ENCODE peak calls at places on chromosomes 1 and 21, in nine cellular contexts. K, R, I, B, E, Q, D, N and M are unnamed samples. For H3K4me1, the result is how much of the 10 kb centered on the place peaks cover.

GRCh38 chr21:38912789-38913119 is 107.0 kb downstream of the ETS2 start:
- DNase-seq in K (no peak), R (no peak), I (no peak), B (no peak), E (no peak), Q (no peak), D (no peak), N (no peak), M (no peak)

GRCh38 chr1:14142397-14143095 is 442.6 kb downstream of the PRDM2 start:
- DNase-seq in K (no peak), R (no peak), I (peak), B (peak), E (no peak), Q (no peak), D (no peak), N (peak), M (no peak)

GRCh38 chr21:43832158-43832550 is 32.9 kb upstream of the AGPAT3 start:
- DNase-seq in K (no peak), R (no peak), I (no peak), B (no peak), E (no peak), Q (no peak), D (no peak), N (no peak), M (no peak)

GRCh38 chr1:205965039-205965630 is 21.9 kb upstream of the SLC26A9 start:
- DNase-seq in K (no peak), R (no peak), I (no peak), B (no peak), E (no peak), Q (no peak), D (no peak), N (no peak), M (no peak)

GRCh38 chr1:8283058-8283884 is 34.6 kb upstream of the SLC45A1 start:
- DNase-seq in K (peak), R (no peak), I (peak), B (no peak), E (no peak), Q (no peak), D (no peak), N (no peak), M (peak)

GRCh38 chr1:1093610-1093943 is 19.5 kb upstream of the RNF223 start:
- DNase-seq in K (no peak), R (no peak), I (no peak), B (no peak), E (no peak), Q (no peak), D (no peak), N (peak), M (no peak)

GRCh38 chr1:226223157-226223785 is at the start of gene MIXL1:
- DNase-seq in K (no peak), R (peak), I (no peak), B (peak), E (no peak), Q (no peak), D (no peak), N (no peak), M (no peak)

GRCh38 chr1:206960676-206961386 is 9.4 kb downstream of the FCAMR start:
- DNase-seq in K (no peak), R (no peak), I (no peak), B (no peak), E (no peak), Q (no peak), D (no peak), N (no peak), M (no peak)

GRCh38 chr1:89881415-89882058 is 60.7 kb downstream of the LRRC8D start:
- DNase-seq in K (no peak), R (no peak), I (no peak), B (no peak), E (no peak), Q (no peak), D (no peak), N (no peak), M (no peak)

GRCh38 chr1:16246961-16247360 is 10.0 kb upstream of the CPLANE2 start:
- DNase-seq in K (no peak), R (no peak), I (no peak), B (no peak), E (no peak), Q (no peak), D (no peak), N (no peak), M (no peak)

GRCh38 chr1:9825101-9826074 is 1.6 kb upstream of the CLSTN1 start:
- DNase-seq in K (peak), R (peak), I (peak), B (peak), E (peak), Q (peak), D (no peak), N (peak), M (peak)

GRCh38 chr1:114033219-114033706 is 54.0 kb downstream of the OLFML3 start:
- DNase-seq in K (peak), R (peak), I (no peak), B (peak), E (peak), Q (no peak), D (peak), N (no peak), M (peak)

GRCh38 chr1:6317101-6317760 is 56.3 kb upstream of the GPR153 start:
- DNase-seq in K (peak), R (no peak), I (no peak), B (peak), E (no peak), Q (peak), D (no peak), N (no peak), M (no peak)

GRCh38 chr1:120178799-120179419 is 2.6 kb upstream of the SEC22B start:
- DNase-seq in K (no peak), R (peak), I (no peak), B (peak), E (no peak), Q (peak), D (no peak), N (no peak), M (no peak)

GRCh38 chr1:5733596-5733995 is 258.6 kb downstream of the NPHP4 start:
- DNase-seq in K (no peak), R (no peak), I (no peak), B (no peak), E (no peak), Q (no peak), D (no peak), N (no peak), M (no peak)

GRCh38 chr1:19922015-19922688 is 1.3 kb downstream of the PLA2G2E start:
- DNase-seq in K (no peak), R (no peak), I (no peak), B (no peak), E (no peak), Q (no peak), D (no peak), N (no peak), M (no peak)

GRCh38 chr1:55827350-55827749 is 612.2 kb upstream of the USP24 start:
- DNase-seq in K (peak), R (no peak), I (no peak), B (peak), E (no peak), Q (peak), D (no peak), N (no peak), M (no peak)

GRCh38 chr1:107135466-107135865 is 5.4 kb upstream of the NTNG1 start:
- DNase-seq in K (peak), R (peak), I (no peak), B (peak), E (no peak), Q (peak), D (no peak), N (no peak), M (peak)

GRCh38 chr1:82179162-82179561 is 378.4 kb downstream of the ADGRL2 start:
- DNase-seq in K (no peak), R (no peak), I (no peak), B (no peak), E (no peak), Q (no peak), D (no peak), N (no peak), M (no peak)

GRCh38 chr1:160483505-160484185 is 39.4 kb downstream of the SLAMF6 start:
- DNase-seq in K (no peak), R (no peak), I (no peak), B (no peak), E (no peak), Q (no peak), D (no peak), N (no peak), M (no peak)

GRCh38 chr1:242398351-242398750 is 126.1 kb downstream of the PLD5 start:
- DNase-seq in K (no peak), R (no peak), I (no peak), B (no peak), E (no peak), Q (no peak), D (no peak), N (no peak), M (no peak)

GRCh38 chr21:14926186-14926585 is 138.6 kb downstream of the NRIP1 start:
- DNase-seq in K (no peak), R (no peak), I (no peak), B (peak), E (no peak), Q (no peak), D (no peak), N (no peak), M (no peak)

GRCh38 chr1:112727716-112728115 is 12.6 kb upstream of the PPM1J start:
- DNase-seq in K (peak), R (no peak), I (no peak), B (no peak), E (no peak), Q (peak), D (no peak), N (no peak), M (no peak)

GRCh38 chr1:13517193-13517812 is 3.5 kb upstream of the LRRC38 start:
- DNase-seq in K (peak), R (peak), I (no peak), B (no peak), E (no peak), Q (no peak), D (peak), N (no peak), M (peak)

GRCh38 chr1:67711850-67712202 is 26.8 kb downstream of the GADD45A start:
- DNase-seq in K (no peak), R (no peak), I (no peak), B (no peak), E (no peak), Q (no peak), D (no peak), N (no peak), M (no peak)

GRCh38 chr1:236057546-236057945 is 7.3 kb downstream of the NID1 start:
- DNase-seq in K (no peak), R (no peak), I (no peak), B (no peak), E (no peak), Q (no peak), D (no peak), N (no peak), M (no peak)

GRCh38 chr1:184407816-184408510 is 21.1 kb downstream of the C1orf21 start:
- DNase-seq in K (peak), R (no peak), I (no peak), B (peak), E (no peak), Q (peak), D (no peak), N (no peak), M (no peak)

GRCh38 chr1:210364479-210364878 is 35.8 kb downstream of the HHAT start:
- DNase-seq in K (no peak), R (peak), I (peak), B (no peak), E (no peak), Q (no peak), D (no peak), N (no peak), M (no peak)

GRCh38 chr1:240612811-240613210 is 856 bp upstream of the GREM2 start:
- DNase-seq in K (no peak), R (no peak), I (no peak), B (peak), E (no peak), Q (no peak), D (no peak), N (no peak), M (no peak)

GRCh38 chr1:226002667-226003501 is 3.7 kb upstream of the SDE2 start:
- DNase-seq in K (no peak), R (peak), I (peak), B (peak), E (no peak), Q (peak), D (peak), N (peak), M (no peak)

GRCh38 chr1:187409341-187409740 is 580.6 kb downstream of the PLA2G4A start:
- DNase-seq in K (no peak), R (no peak), I (no peak), B (peak), E (no peak), Q (peak), D (no peak), N (no peak), M (no peak)

GRCh38 chr1:66262233-66262632 is 271.7 kb upstream of the SGIP1 start:
- DNase-seq in K (peak), R (no peak), I (no peak), B (peak), E (no peak), Q (peak), D (no peak), N (no peak), M (no peak)

GRCh38 chr1:66258404-66259105 is 275.4 kb upstream of the SGIP1 start:
- DNase-seq in K (peak), R (no peak), I (no peak), B (no peak), E (no peak), Q (peak), D (peak), N (no peak), M (no peak)

GRCh38 chr1:66265268-66265667 is 268.7 kb upstream of the SGIP1 start:
- DNase-seq in K (no peak), R (no peak), I (no peak), B (no peak), E (no peak), Q (no peak), D (no peak), N (no peak), M (no peak)

GRCh38 chr1:66265796-66266195 is 268.2 kb upstream of the SGIP1 start:
- DNase-seq in K (no peak), R (no peak), I (no peak), B (no peak), E (no peak), Q (no peak), D (no peak), N (no peak), M (no peak)

GRCh38 chr1:66261370-66261769 is 272.6 kb upstream of the SGIP1 start:
- DNase-seq in K (peak), R (no peak), I (no peak), B (no peak), E (no peak), Q (no peak), D (no peak), N (no peak), M (no peak)
- H3K4me1 ChIP-seq in K (under half), R (under half), I (under half), B (under half), E (under half), Q (under half), D (under half), N (under half), M (under half)

DNA sequence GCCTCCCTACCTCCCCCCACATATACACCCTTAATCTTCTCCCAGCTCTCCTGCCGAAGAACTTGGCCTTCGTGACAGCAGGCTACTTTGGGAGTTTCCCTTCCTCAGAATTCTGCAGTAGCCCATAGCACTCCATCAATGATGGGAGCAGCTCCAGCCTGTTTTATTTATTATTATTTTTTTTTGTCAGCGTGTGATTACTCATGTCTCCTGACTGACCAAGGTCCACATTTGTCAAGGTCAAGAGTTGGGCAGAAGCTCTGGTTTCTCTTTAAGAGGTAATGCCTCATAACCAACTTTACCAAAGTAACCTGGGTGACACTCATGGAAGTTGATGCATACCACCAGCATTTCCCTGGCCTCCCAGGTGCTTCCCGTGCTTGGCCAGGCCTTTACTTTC is 125.4 kb downstream of the ZZZ3 start:
- DNase-seq in K (no peak), R (no peak), I (no peak), B (peak), E (no peak), Q (peak), D (no peak), N (no peak), M (no peak)
- H3K4me1 ChIP-seq in K (under half), R (under half), I (under half), B (under half), E (under half), Q (under half), D (under half), N (under half), M (under half)

GRCh38 chr1:42932442-42932941 is 26.2 kb downstream of the SLC2A1 start:
- DNase-seq in K (no peak), R (peak), I (no peak), B (no peak), E (no peak), Q (no peak), D (no peak), N (no peak), M (no peak)

GRCh38 chr1:42933060-42933586 is 25.5 kb downstream of the SLC2A1 start:
- DNase-seq in K (no peak), R (peak), I (no peak), B (no peak), E (no peak), Q (no peak), D (no peak), N (no peak), M (no peak)

GRCh38 chr1:42931108-42931539 is 27.5 kb downstream of the SLC2A1 start:
- DNase-seq in K (peak), R (peak), I (no peak), B (peak), E (peak), Q (peak), D (peak), N (no peak), M (peak)

GRCh38 chr1:42930178-42931107 is 28.2 kb downstream of the SLC2A1 start:
- DNase-seq in K (no peak), R (no peak), I (no peak), B (no peak), E (no peak), Q (no peak), D (no peak), N (no peak), M (no peak)

DNA sequence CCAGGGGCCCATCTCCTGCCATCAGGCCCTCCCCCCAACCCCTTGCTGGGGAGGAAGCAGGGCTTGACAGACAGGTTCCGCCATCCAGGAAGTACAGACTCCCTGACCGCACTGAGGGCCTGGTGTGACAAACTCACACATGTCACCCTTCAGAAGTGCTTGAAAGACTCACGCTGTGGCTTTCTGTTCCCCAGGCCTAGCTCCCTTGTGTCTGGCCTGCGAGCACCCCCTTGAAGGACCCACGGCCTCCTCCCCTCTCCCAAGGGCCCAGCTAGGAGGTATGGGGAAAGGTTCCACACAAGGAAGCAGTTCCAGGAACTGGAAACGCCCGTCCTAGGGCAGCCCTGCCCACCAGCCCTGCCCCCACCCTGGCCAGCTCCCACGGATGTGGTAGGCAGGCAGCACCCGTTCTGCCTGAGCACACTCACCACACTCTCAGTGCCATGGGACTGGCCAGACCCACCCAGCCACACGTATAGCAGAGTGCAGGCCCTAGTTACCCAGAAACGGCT is 26.7 kb downstream of the SLC2A1 start:
- DNase-seq in K (peak), R (peak), I (peak), B (no peak), E (peak), Q (no peak), D (no peak), N (peak), M (no peak)
- H3K4me1 ChIP-seq in K (half or more), R (under half), I (under half), B (under half), E (half or more), Q (under half), D (under half), N (half or more), M (half or more)

DNA sequence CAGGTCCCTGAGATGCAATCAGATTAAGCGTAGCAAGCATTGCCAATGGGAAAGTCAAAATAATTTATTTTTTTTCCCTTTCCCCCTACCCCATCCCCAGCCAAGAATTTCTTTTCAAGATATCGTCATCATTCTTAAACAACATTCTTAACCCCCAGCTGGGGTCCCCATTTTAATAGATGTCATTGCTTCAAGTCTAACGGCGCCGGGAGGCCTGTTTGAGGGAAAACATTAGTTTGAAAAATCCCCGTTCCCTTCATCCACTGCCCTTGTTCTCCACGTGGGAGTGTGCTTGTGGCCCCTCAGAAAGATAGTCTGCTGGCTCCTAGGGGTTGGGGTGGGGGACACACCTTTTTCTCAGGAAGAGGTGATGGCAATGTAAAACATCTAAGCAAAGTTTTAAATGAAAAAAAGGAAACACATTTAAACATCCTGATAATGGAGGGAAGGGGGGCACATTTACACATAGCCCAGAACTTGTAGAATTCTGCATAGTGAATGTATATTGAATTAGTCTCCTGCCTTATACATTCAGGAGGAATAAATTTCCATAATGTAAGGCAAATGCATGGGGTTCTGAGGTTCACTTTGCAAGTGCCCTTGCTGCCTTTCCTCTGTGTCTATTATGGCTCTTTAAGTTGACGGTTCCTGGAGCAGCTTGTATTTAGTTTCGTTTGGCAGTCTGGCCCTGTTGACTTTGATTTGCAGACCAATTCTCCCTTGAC is 6.8 kb downstream of the TRNP1 start:
- DNase-seq in K (no peak), R (no peak), I (no peak), B (no peak), E (no peak), Q (no peak), D (no peak), N (no peak), M (no peak)
- H3K4me1 ChIP-seq in K (half or more), R (under half), I (under half), B (under half), E (under half), Q (half or more), D (under half), N (half or more), M (under half)